ENCODE peak calls at places on chromosomes 16 and 17, in ten cellular contexts. R is stomach, Y is right atrium auricular region, N is endothelial cell, W is mucosa of descending colon, X is GM13977, H is cardiac fibroblast, S is heart left ventricle, C is A549, M is prostate gland. U is an unnamed sample.

GRCh38 chr16:881219-882097 is 80.9 kb upstream of the GNG13 start:
- DNase-seq in R (no peak), H (no peak), Y (no peak), W (peak), C (no peak), M (no peak), N (no peak), X (no peak), S (peak), U (no peak)

GRCh38 chr17:44636562-44636961 is 19.7 kb upstream of the MEIOC start:
- DNase-seq in H (peak), X (no peak), N (no peak), R (no peak), Y (no peak), S (no peak), C (peak), M (no peak), W (no peak), U (no peak)

GRCh38 chr17:14156689-14157088 is 80.0 kb downstream of the CDRT15 start:
- DNase-seq in N (no peak), C (no peak), Y (no peak), M (no peak), H (no peak), X (no peak), R (no peak), W (no peak), S (no peak), U (no peak)

GRCh38 chr16:87582221-87582965 is 19.9 kb upstream of the JPH3 start:
- DNase-seq in H (peak), R (no peak), M (no peak), X (no peak), W (peak), Y (peak), N (no peak), S (peak), C (no peak), U (no peak)

GRCh38 chr17:82380860-82381702 is 9.5 kb downstream of the UTS2R start:
- DNase-seq in H (no peak), C (no peak), X (no peak), M (no peak), S (no peak), Y (no peak), R (no peak), N (no peak), W (no peak), U (no peak)

GRCh38 chr17:4498461-4499397 is at the start of gene SPNS2:
- DNase-seq in W (peak), M (peak), H (peak), Y (no peak), R (peak), C (peak), N (peak), S (peak), X (peak), U (peak)

GRCh38 chr16:88355389-88356123 is 27.2 kb upstream of the ZNF469 start:
- DNase-seq in C (no peak), W (no peak), H (no peak), N (no peak), M (no peak), S (peak), R (no peak), Y (no peak), X (no peak), U (no peak)

GRCh38 chr17:5826384-5826783 is 242.1 kb upstream of the NLRP1 start:
- DNase-seq in C (no peak), M (no peak), R (no peak), X (no peak), S (no peak), Y (no peak), H (peak), N (no peak), W (no peak), U (no peak)

GRCh38 chr17:5257124-5257523 is 22.5 kb upstream of the SCIMP start:
- DNase-seq in S (no peak), W (no peak), R (no peak), H (no peak), C (no peak), X (no peak), M (no peak), N (no peak), Y (no peak), U (no peak)

GRCh38 chr17:1830288-1830687 is 483 bp downstream of the RPA1 start:
- DNase-seq in R (no peak), Y (no peak), H (peak), C (peak), N (no peak), X (no peak), M (peak), S (no peak), W (peak), U (no peak)

GRCh38 chr17:46061435-46061834 is 62.4 kb downstream of the STH start:
- DNase-seq in X (no peak), S (no peak), C (peak), Y (no peak), M (no peak), W (no peak), R (no peak), N (no peak), H (peak), U (no peak)

GRCh38 chr17:56441331-56441730 is 152.2 kb upstream of the NOG start:
- DNase-seq in H (peak), S (no peak), M (no peak), Y (no peak), C (no peak), X (no peak), N (no peak), R (no peak), W (no peak), U (no peak)

GRCh38 chr16:79381552-79382042 is 218.9 kb downstream of the MAF start:
- DNase-seq in S (no peak), R (no peak), Y (no peak), X (no peak), N (no peak), H (no peak), M (no peak), C (no peak), W (no peak), U (no peak)

GRCh38 chr17:7215652-7216139 is 3.9 kb downstream of the DLG4 start:
- DNase-seq in N (no peak), W (no peak), R (no peak), C (peak), Y (no peak), X (no peak), S (no peak), H (no peak), M (no peak), U (no peak)

GRCh38 chr16:50724237-50724747 is 17.6 kb upstream of the CYLD start:
- DNase-seq in W (no peak), X (no peak), H (peak), C (no peak), N (no peak), R (no peak), M (no peak), S (no peak), Y (no peak), U (no peak)

GRCh38 chr16:87407511-87408112 is 15.5 kb downstream of the MAP1LC3B start:
- DNase-seq in S (no peak), W (peak), M (no peak), X (no peak), C (no peak), H (peak), N (no peak), R (peak), Y (peak), U (no peak)

GRCh38 chr16:75256871-75257343 is 5.5 kb upstream of the BCAR1 start:
- DNase-seq in S (peak), H (peak), R (peak), N (no peak), M (no peak), C (no peak), W (no peak), Y (no peak), X (no peak), U (no peak)

GRCh38 chr16:88628512-88628974 is 9.8 kb upstream of the IL17C start:
- DNase-seq in H (peak), C (no peak), Y (no peak), W (no peak), M (no peak), S (peak), X (no peak), N (peak), R (no peak), U (no peak)

GRCh38 chr16:2473999-2474876 is 689 bp upstream of the TBC1D24 start:
- DNase-seq in C (peak), W (peak), X (peak), M (no peak), Y (no peak), S (peak), H (peak), R (peak), N (peak), U (peak)

DNA sequence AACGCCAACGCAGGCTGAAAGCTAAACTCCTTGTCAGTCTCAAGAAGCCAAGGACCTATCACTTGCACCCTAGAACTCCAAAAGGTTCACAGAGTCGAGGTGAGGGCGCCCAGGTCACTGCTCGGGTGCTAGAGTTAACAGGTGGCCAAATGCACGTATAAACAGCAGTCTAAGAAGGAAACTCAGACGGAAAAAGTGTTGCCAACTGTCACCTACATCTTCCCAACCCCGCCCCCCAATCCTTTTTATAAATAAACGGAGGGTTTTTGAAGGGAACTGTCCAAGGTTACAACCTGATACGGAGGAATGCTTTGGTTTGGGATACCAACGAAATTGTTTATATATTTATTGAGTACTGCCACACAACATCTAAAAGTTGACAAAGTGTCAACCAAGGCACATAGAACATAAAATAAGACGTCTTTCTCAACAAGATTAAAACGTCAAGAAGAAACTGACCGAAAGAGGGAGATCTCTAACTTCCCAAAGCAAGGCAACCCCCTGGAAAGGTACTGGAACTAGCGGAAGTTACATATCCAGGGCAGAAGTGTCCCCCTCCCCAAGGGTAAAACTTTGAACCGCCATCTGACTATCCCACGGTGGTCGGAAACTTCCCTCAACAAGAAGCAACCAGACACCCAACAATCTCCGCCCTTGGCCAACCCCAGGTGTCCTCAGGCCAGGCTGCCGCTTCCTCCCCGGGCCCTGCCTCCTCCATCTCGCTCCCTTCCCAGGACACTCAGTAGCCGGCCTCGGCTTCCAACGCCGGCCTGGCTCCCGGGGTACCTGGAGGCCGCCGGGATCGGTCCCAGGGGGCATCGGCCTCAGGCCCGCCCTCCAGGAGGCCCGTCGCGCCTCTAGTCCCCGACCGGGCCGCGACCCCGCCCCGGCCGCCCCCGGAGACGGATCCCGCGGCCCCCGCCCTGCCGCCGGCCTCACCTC is 982 bp downstream of the SPAG9 start:
- DNase-seq in M (peak), W (peak), Y (peak), S (peak), N (peak), H (peak), R (peak), C (peak), X (peak), U (peak)
- TF ChIP-seq CTCF in M (peak), W (no peak), Y (peak), S (no peak), N (no peak), H (peak), R (no peak), C (peak), X (no peak), U (no peak)

GRCh38 chr16:27779719-27780161 is 229.8 kb downstream of the KATNIP start:
- DNase-seq in R (peak), X (no peak), Y (no peak), S (no peak), N (peak), M (peak), C (peak), H (peak), W (peak), U (no peak)
- TF ChIP-seq CTCF in R (no peak), X (no peak), Y (peak), S (no peak), N (peak), M (peak), C (no peak), H (peak), W (no peak), U (no peak)

GRCh38 chr17:58219789-58220183 is 731 bp upstream of the MKS1 start:
- DNase-seq in N (no peak), C (no peak), M (peak), Y (no peak), S (no peak), R (no peak), H (no peak), W (peak), X (no peak), U (no peak)

GRCh38 chr17:58210922-58211321 is 8.1 kb downstream of the MKS1 start:
- DNase-seq in N (no peak), W (no peak), R (no peak), C (no peak), H (no peak), X (no peak), M (no peak), S (no peak), Y (no peak), U (no peak)

GRCh38 chr17:58219007-58219788 is at the start of gene MKS1:
- DNase-seq in S (peak), M (peak), W (peak), X (peak), N (peak), H (peak), Y (peak), C (peak), R (peak), U (peak)

GRCh38 chr17:58215685-58216084 is 3.4 kb downstream of the MKS1 start:
- DNase-seq in Y (no peak), R (no peak), M (no peak), X (no peak), W (no peak), S (no peak), H (no peak), C (no peak), N (no peak), U (no peak)
- TF ChIP-seq CTCF in Y (no peak), R (no peak), M (no peak), X (no peak), W (no peak), S (no peak), H (no peak), C (no peak), N (no peak), U (no peak)

GRCh38 chr17:42623732-42624596 is 14.5 kb downstream of the TUBG1 start:
- DNase-seq in S (no peak), X (no peak), M (peak), N (no peak), W (peak), C (peak), Y (no peak), H (peak), R (peak), U (no peak)

GRCh38 chr17:42613699-42614295 is 4.3 kb downstream of the TUBG1 start:
- DNase-seq in S (no peak), N (no peak), C (no peak), Y (no peak), H (no peak), R (no peak), X (no peak), M (no peak), W (no peak), U (no peak)

GRCh38 chr17:42617956-42618431 is 8.5 kb downstream of the TUBG1 start:
- DNase-seq in M (no peak), W (no peak), S (no peak), Y (no peak), N (no peak), R (no peak), H (no peak), X (peak), C (no peak), U (peak)

GRCh38 chr17:42618442-42619150 is 9.1 kb downstream of the TUBG1 start:
- DNase-seq in Y (no peak), N (peak), R (peak), W (peak), X (peak), S (peak), C (peak), M (peak), H (no peak), U (peak)
- TF ChIP-seq CTCF in Y (peak), N (no peak), R (peak), W (peak), X (peak), S (no peak), C (peak), M (peak), H (no peak), U (peak)